ENCODE peak calls at places on chromosomes 2 and 18, in nine cellular contexts. Y is activated CD4-positive, CD25-positive, alpha-beta regulatory T cell treated with anti-CD3 and anti-CD28 coated beads, Interleukin-2, amount 50 U/mL, for 72 hours; S is HT-29; Z is NCI-H1694; L is GM20000; U is fibroblast of lung; Q is T-helper 9 cell; O is NCI-H510A treated with DMSO at 0.1 percent for 48 hours; F is stimulated activated CD4-positive, alpha-beta T cell treated with anti-CD3 and anti-CD28 coated beads, Interleukin-4, amount 100 ng/mL, for 1 hour. J is an unnamed sample.

GRCh38 chr2:196172976-196173375 is 1.6 kb upstream of the STK17B start:
- DNase-seq in Y (no peak), S (no peak), Z (no peak), L (no peak), U (no peak), Q (no peak), O (no peak), F (no peak), J (no peak)

GRCh38 chr2:136242687-136243277 is 124.8 kb upstream of the CXCR4 start:
- DNase-seq in Y (peak), S (no peak), Z (no peak), L (no peak), U (peak), Q (peak), O (no peak), F (no peak), J (no peak)

GRCh38 chr18:12422936-12423335 is 15.2 kb downstream of the PRELID3A start:
- DNase-seq in Y (no peak), S (peak), Z (peak), L (no peak), U (no peak), Q (no peak), O (peak), F (no peak), J (no peak)

GRCh38 chr18:46706968-46707367 is 49.9 kb downstream of the ST8SIA5 start:
- DNase-seq in Y (no peak), S (no peak), Z (no peak), L (no peak), U (peak), Q (no peak), O (no peak), F (no peak), J (no peak)

GRCh38 chr2:232781765-232782164 is 5.4 kb upstream of the KCNJ13 start:
- DNase-seq in Y (no peak), S (peak), Z (no peak), L (peak), U (peak), Q (no peak), O (no peak), F (no peak), J (peak)

GRCh38 chr2:182855376-182855775 is 11.1 kb downstream of the FRZB start:
- DNase-seq in Y (no peak), S (no peak), Z (no peak), L (no peak), U (no peak), Q (no peak), O (no peak), F (no peak), J (no peak)

GRCh38 chr18:21330122-21330701 is 88.2 kb downstream of the GREB1L start:
- DNase-seq in Y (no peak), S (peak), Z (no peak), L (no peak), U (peak), Q (no peak), O (no peak), F (no peak), J (no peak)

GRCh38 chr2:231379266-231380215 is 16.0 kb upstream of the B3GNT7 start:
- DNase-seq in Y (no peak), S (peak), Z (no peak), L (no peak), U (no peak), Q (no peak), O (no peak), F (no peak), J (no peak)

GRCh38 chr2:62593825-62594224 is 87.8 kb upstream of the TMEM17 start:
- DNase-seq in Y (no peak), S (no peak), Z (no peak), L (no peak), U (no peak), Q (no peak), O (no peak), F (no peak), J (no peak)

GRCh38 chr2:31784868-31785267 is 204.1 kb upstream of the SRD5A2 start:
- DNase-seq in Y (no peak), S (no peak), Z (no peak), L (no peak), U (no peak), Q (no peak), O (no peak), F (no peak), J (no peak)

GRCh38 chr2:129129087-129129486 is 810.4 kb upstream of the HS6ST1 start:
- DNase-seq in Y (no peak), S (no peak), Z (no peak), L (no peak), U (no peak), Q (no peak), O (no peak), F (no peak), J (no peak)

GRCh38 chr2:23367760-23368159 is 17.2 kb upstream of the KLHL29 start:
- DNase-seq in Y (no peak), S (no peak), Z (no peak), L (no peak), U (peak), Q (no peak), O (no peak), F (no peak), J (no peak)

GRCh38 chr18:814300-815084 is 2.5 kb upstream of the YES1 start:
- DNase-seq in Y (no peak), S (no peak), Z (no peak), L (no peak), U (no peak), Q (no peak), O (no peak), F (no peak), J (no peak)

GRCh38 chr18:60624207-60624606 is 251.6 kb upstream of the MC4R start:
- DNase-seq in Y (no peak), S (no peak), Z (no peak), L (no peak), U (no peak), Q (no peak), O (no peak), F (no peak), J (no peak)

GRCh38 chr2:144937899-144938298 is 418.0 kb upstream of the ZEB2 start:
- DNase-seq in Y (no peak), S (no peak), Z (no peak), L (no peak), U (no peak), Q (no peak), O (no peak), F (no peak), J (no peak)

GRCh38 chr2:142842369-142842768 is 35.1 kb upstream of the KYNU start:
- DNase-seq in Y (no peak), S (no peak), Z (no peak), L (no peak), U (no peak), Q (no peak), O (no peak), F (no peak), J (no peak)

GRCh38 chr2:136216073-136216472 is 98.1 kb upstream of the CXCR4 start:
- DNase-seq in Y (no peak), S (no peak), Z (no peak), L (no peak), U (no peak), Q (no peak), O (no peak), F (no peak), J (no peak)

GRCh38 chr2:40448476-40449079 is 3.3 kb downstream of the SLC8A1 start:
- DNase-seq in Y (no peak), S (peak), Z (peak), L (peak), U (peak), Q (no peak), O (peak), F (no peak), J (no peak)

GRCh38 chr2:216302981-216303676 is 69.2 kb downstream of the MARCHF4 start:
- DNase-seq in Y (no peak), S (no peak), Z (no peak), L (no peak), U (peak), Q (no peak), O (no peak), F (no peak), J (no peak)

GRCh38 chr18:655445-655844 is 2.0 kb upstream of the TYMS start:
- DNase-seq in Y (no peak), S (no peak), Z (no peak), L (no peak), U (no peak), Q (no peak), O (no peak), F (no peak), J (no peak)

GRCh38 chr2:128466377-128467175 is 147.9 kb upstream of the HS6ST1 start:
- DNase-seq in Y (no peak), S (no peak), Z (no peak), L (no peak), U (no peak), Q (no peak), O (no peak), F (no peak), J (no peak)

J was measured in activated naive CD4-positive, alpha-beta T cell treated with anti-CD3 and anti-CD28 coated beads, Interleukin-2, amount 50 U/mL, for 16 hours.